ENCODE peak calls at places on chromosomes 1 and 21, in ten cellular contexts. I is renal cortical epithelial cell; R is NCI-H1694; S is AG04449; T is A549; N is cardiac muscle cell; E is amniotic stem cell; M is stimulated activated CD4-positive, alpha-beta T cell treated with anti-CD3 and anti-CD28 coated beads, Interleukin-1b, Interleukin-23, amount 100 ng/mL, for 1 hour; P is AML-193; O is WTC11. L is an unnamed sample.

GRCh38 chr1:46174448-46175231 is at the start of gene TSPAN1:
- DNase-seq in P (no peak), I (peak; percentile 81), T (no peak), R (no peak), S (no peak), E (no peak), O (no peak), N (no peak), M (no peak), L (no peak)

GRCh38 chr1:114286960-114287359 is 133.3 kb upstream of the SYT6 start:
- DNase-seq in O (no peak), I (no peak), E (no peak), P (no peak), M (no peak), T (no peak), S (no peak), N (no peak), R (no peak), L (no peak)

GRCh38 chr1:231040019-231040799 is at the start of gene FAM89A:
- DNase-seq in I (no peak), M (peak; percentile 48), E (no peak), R (no peak), S (no peak), P (no peak), N (peak; percentile 71), O (peak; percentile 38), T (peak; percentile 46), L (no peak)

GRCh38 chr1:184258525-184258924 is 128.3 kb upstream of the C1orf21 start:
- DNase-seq in I (no peak), P (no peak), O (no peak), N (no peak), M (no peak), E (no peak), R (no peak), T (no peak), S (no peak), L (no peak)

GRCh38 chr1:219264557-219264956 is 90.9 kb downstream of the LYPLAL1 start:
- DNase-seq in R (no peak), O (no peak), I (peak; percentile 64), P (no peak), N (no peak), S (no peak), E (no peak), T (no peak), M (no peak), L (no peak)

GRCh38 chr1:10635385-10635896 is 160.7 kb downstream of the PEX14 start:
- DNase-seq in I (no peak), N (no peak), S (no peak), M (no peak), T (no peak), P (no peak), E (no peak), O (no peak), R (peak; percentile 71), L (no peak)

GRCh38 chr1:215082532-215083407 is at the start of gene KCNK2:
- DNase-seq in N (peak; percentile 37), P (no peak), I (no peak), R (no peak), T (no peak), O (peak; percentile 67), E (no peak), M (no peak), S (no peak), L (no peak)

GRCh38 chr1:81174052-81174451 is 626.7 kb upstream of the ADGRL2 start:
- DNase-seq in T (no peak), R (no peak), O (no peak), I (peak; percentile 92), E (no peak), N (no peak), S (no peak), M (no peak), P (no peak), L (no peak)

GRCh38 chr1:52474807-52475206 is 70.4 kb downstream of the PRPF38A start:
- DNase-seq in T (no peak), S (no peak), R (no peak), I (no peak), N (no peak), M (no peak), O (no peak), E (no peak), P (no peak), L (no peak)

GRCh38 chr21:43370091-43370658 is 56.8 kb downstream of the SIK1 start:
- DNase-seq in O (no peak), P (no peak), R (peak; percentile 59), M (no peak), E (no peak), I (peak; percentile 51), N (no peak), T (no peak), S (no peak), L (no peak)

GRCh38 chr1:206693592-206693991 is 8.9 kb downstream of the MAPKAPK2 start:
- DNase-seq in O (no peak), E (no peak), T (no peak), N (no peak), P (no peak), R (no peak), I (peak; percentile 74), S (no peak), M (no peak), L (no peak)

GRCh38 chr1:181503130-181503810 is 20.0 kb downstream of the CACNA1E start:
- DNase-seq in S (no peak), M (no peak), T (no peak), R (no peak), O (no peak), N (no peak), E (no peak), I (no peak), P (peak; percentile 62), L (no peak)

GRCh38 chr21:32198369-32198768 is 80.5 kb downstream of the MIS18A start:
- DNase-seq in M (no peak), P (no peak), E (no peak), I (no peak), R (no peak), O (no peak), T (no peak), S (no peak), N (no peak), L (no peak)

GRCh38 chr1:145963218-145964019 is 956 bp downstream of the ANKRD34A start:
- DNase-seq in T (peak; percentile 34), N (no peak), S (no peak), P (no peak), O (no peak), R (no peak), E (peak; percentile 34), I (no peak), M (no peak), L (no peak)

GRCh38 chr1:206589206-206589605 is 23.1 kb downstream of the EIF2D start:
- DNase-seq in P (no peak), N (no peak), T (no peak), M (no peak), O (no peak), R (no peak), E (peak; percentile 48), I (peak; percentile 87), S (peak; percentile 80), L (peak; percentile 81)

GRCh38 chr1:35561297-35561971 is 3.8 kb downstream of the NCDN start:
- DNase-seq in M (no peak), I (no peak), S (no peak), T (no peak), E (no peak), R (no peak), P (no peak), O (no peak), N (no peak), L (no peak)

GRCh38 chr1:52032124-52032784 is 1.4 kb downstream of the KTI12 start:
- DNase-seq in T (no peak), S (no peak), R (no peak), N (no peak), M (no peak), I (no peak), E (no peak), P (no peak), O (no peak), L (no peak)

GRCh38 chr21:36640260-36641244 is 58.4 kb upstream of the SIM2 start:
- DNase-seq in P (no peak), M (no peak), S (no peak), E (no peak), T (no peak), R (no peak), I (no peak), N (no peak), O (no peak), L (no peak)

GRCh38 chr1:150626150-150626549 is 3.3 kb downstream of the ENSA start:
- DNase-seq in S (no peak), E (no peak), N (no peak), I (peak; percentile 77), O (no peak), P (no peak), T (no peak), R (no peak), M (no peak), L (no peak)

GRCh38 chr1:196873385-196873784 is 14.5 kb upstream of the CFHR4 start:
- DNase-seq in P (no peak), M (no peak), T (no peak), N (no peak), S (no peak), I (no peak), E (no peak), O (no peak), R (no peak), L (no peak)

GRCh38 chr1:63693956-63694607 is 79.7 kb upstream of the ROR1 start:
- DNase-seq in O (no peak), P (no peak), S (no peak), N (no peak), E (no peak), T (peak; percentile 37), M (no peak), I (peak; percentile 57), R (no peak), L (no peak)

GRCh38 chr1:247445775-247446364 is 12.0 kb downstream of the OR2B11 start:
- DNase-seq in R (no peak), N (no peak), T (no peak), I (no peak), M (no peak), E (no peak), S (no peak), P (no peak), O (no peak), L (no peak)

GRCh38 chr21:14273736-14274538 is 58.0 kb downstream of the RBM11 start:
- DNase-seq in I (no peak), S (no peak), N (no peak), M (no peak), E (no peak), R (no peak), O (peak; percentile 65), P (no peak), T (no peak), L (no peak)

GRCh38 chr21:25625036-25625435 is 14.0 kb upstream of the JAM2 start:
- DNase-seq in O (no peak), I (no peak), E (no peak), N (no peak), S (no peak), R (no peak), P (no peak), M (no peak), T (no peak), L (no peak)

GRCh38 chr1:216532399-216532798 is 109.2 kb upstream of the USH2A start:
- DNase-seq in T (no peak), R (no peak), S (no peak), O (no peak), E (no peak), P (no peak), M (no peak), I (no peak), N (no peak), L (no peak)

GRCh38 chr1:67978988-67979516 is 71.4 kb downstream of the DIRAS3 start:
- DNase-seq in M (no peak), S (peak; percentile 40), T (peak; percentile 92), O (no peak), N (no peak), I (peak; percentile 87), R (no peak), E (no peak), P (no peak), L (peak; percentile 26)

GRCh38 chr21:26966360-26966977 is 419 bp downstream of the ADAMTS5 start:
- DNase-seq in R (peak; percentile 61), P (no peak), I (no peak), M (no peak), S (no peak), E (peak; percentile 5), N (peak; percentile 52), O (no peak), T (no peak), L (no peak)

GRCh38 chr1:16900771-16901170 is 5.0 kb downstream of the RNU1-2 start:
- DNase-seq in O (no peak), P (peak; percentile 30), E (no peak), M (no peak), S (no peak), R (no peak), T (no peak), N (no peak), I (no peak), L (no peak)